ENCODE peak calls at places on chromosomes 16 and 17, in five cellular contexts. One of them, this sample, is unnamed.

GRCh38 chr17:7438050-7438614 is 1.2 kb upstream of the FGF11 start:
- DNase-seq in GM10248: peak; percentile 52
- DNase-seq in tibial nerve: peak; percentile 50
- DNase-seq in Peyer's patch: peak; percentile 68
- DNase-seq in fibroblast of lung: no peak
- DNase-seq in this sample: no peak

GRCh38 chr17:79338142-79338541 is 263.5 kb downstream of the ENGASE start:
- DNase-seq in GM10248: no peak
- DNase-seq in tibial nerve: no peak
- DNase-seq in Peyer's patch: no peak
- DNase-seq in fibroblast of lung: no peak
- DNase-seq in this sample: no peak

GRCh38 chr16:54938351-54939346 is 8.0 kb downstream of the IRX5 start:
- DNase-seq in GM10248: no peak
- DNase-seq in tibial nerve: no peak
- DNase-seq in Peyer's patch: no peak
- DNase-seq in fibroblast of lung: no peak
- DNase-seq in this sample: no peak

GRCh38 chr16:59543641-59544040 is 809.5 kb upstream of the GOT2 start:
- DNase-seq in GM10248: no peak
- DNase-seq in tibial nerve: no peak
- DNase-seq in Peyer's patch: no peak
- DNase-seq in fibroblast of lung: peak; percentile 11
- DNase-seq in this sample: no peak

GRCh38 chr16:81446318-81447275 is 2.0 kb downstream of the CMIP start:
- DNase-seq in GM10248: peak; percentile 37
- DNase-seq in tibial nerve: no peak
- DNase-seq in Peyer's patch: peak; percentile 71
- DNase-seq in fibroblast of lung: no peak
- DNase-seq in this sample: no peak

GRCh38 chr16:87076331-87076949 is 240.8 kb downstream of the C16orf95 start:
- DNase-seq in GM10248: no peak
- DNase-seq in tibial nerve: no peak
- DNase-seq in Peyer's patch: no peak
- DNase-seq in fibroblast of lung: no peak
- DNase-seq in this sample: peak; percentile 39

GRCh38 chr17:57266842-57267241 is 10.5 kb downstream of the MSI2 start:
- DNase-seq in GM10248: no peak
- DNase-seq in tibial nerve: no peak
- DNase-seq in Peyer's patch: no peak
- DNase-seq in fibroblast of lung: no peak
- DNase-seq in this sample: no peak

GRCh38 chr17:13337171-13337570 is 264.6 kb downstream of the HS3ST3A1 start:
- DNase-seq in GM10248: no peak
- DNase-seq in tibial nerve: no peak
- DNase-seq in Peyer's patch: no peak
- DNase-seq in fibroblast of lung: peak; percentile 22
- DNase-seq in this sample: no peak

GRCh38 chr17:55451758-55452468 is 30.3 kb upstream of the MMD start:
- DNase-seq in GM10248: no peak
- DNase-seq in tibial nerve: no peak
- DNase-seq in Peyer's patch: no peak
- DNase-seq in fibroblast of lung: peak; percentile 94
- DNase-seq in this sample: no peak

GRCh38 chr16:68059804-68060203 is 25.4 kb upstream of the NFATC3 start:
- DNase-seq in GM10248: no peak
- DNase-seq in tibial nerve: no peak
- DNase-seq in Peyer's patch: no peak
- DNase-seq in fibroblast of lung: no peak
- DNase-seq in this sample: no peak

GRCh38 chr16:26651884-26652283 is 414.8 kb upstream of the C16orf82 start:
- DNase-seq in GM10248: no peak
- DNase-seq in tibial nerve: no peak
- DNase-seq in Peyer's patch: no peak
- DNase-seq in fibroblast of lung: no peak
- DNase-seq in this sample: no peak

GRCh38 chr16:47043970-47044684 is 70.7 kb upstream of the DNAJA2 start:
- DNase-seq in GM10248: no peak
- DNase-seq in tibial nerve: no peak
- DNase-seq in Peyer's patch: no peak
- DNase-seq in fibroblast of lung: no peak
- DNase-seq in this sample: no peak

GRCh38 chr17:83012873-83013778 is 66.3 kb upstream of the METRNL start:
- DNase-seq in GM10248: no peak
- DNase-seq in tibial nerve: no peak
- DNase-seq in Peyer's patch: no peak
- DNase-seq in fibroblast of lung: peak; percentile 95
- DNase-seq in this sample: no peak

GRCh38 chr16:55330726-55331647 is 7.0 kb downstream of the IRX6 start:
- DNase-seq in GM10248: no peak
- DNase-seq in tibial nerve: no peak
- DNase-seq in Peyer's patch: peak; percentile 42
- DNase-seq in fibroblast of lung: no peak
- DNase-seq in this sample: no peak

GRCh38 chr17:73669771-73670170 is 25.5 kb upstream of the SDK2 start:
- DNase-seq in GM10248: no peak
- DNase-seq in tibial nerve: no peak
- DNase-seq in Peyer's patch: no peak
- DNase-seq in fibroblast of lung: no peak
- DNase-seq in this sample: no peak

GRCh38 chr17:29042679-29043538 is at the start of gene PIPOX:
- DNase-seq in GM10248: peak; percentile 39
- DNase-seq in tibial nerve: no peak
- DNase-seq in Peyer's patch: no peak
- DNase-seq in fibroblast of lung: peak; percentile 59
- DNase-seq in this sample: no peak

GRCh38 chr16:3934491-3935185 is 54.1 kb upstream of the CREBBP start:
- DNase-seq in GM10248: no peak
- DNase-seq in tibial nerve: no peak
- DNase-seq in Peyer's patch: no peak
- DNase-seq in fibroblast of lung: no peak
- DNase-seq in this sample: no peak

GRCh38 chr17:41894791-41895331 is 23.9 kb downstream of the ACLY start:
- DNase-seq in GM10248: no peak
- DNase-seq in tibial nerve: peak; percentile 51
- DNase-seq in Peyer's patch: no peak
- DNase-seq in fibroblast of lung: peak; percentile 87
- DNase-seq in this sample: no peak

GRCh38 chr16:11399261-11399831 is 54.1 kb downstream of the RMI2 start:
- DNase-seq in GM10248: no peak
- DNase-seq in tibial nerve: no peak
- DNase-seq in Peyer's patch: no peak
- DNase-seq in fibroblast of lung: no peak
- DNase-seq in this sample: no peak

GRCh38 chr17:66548158-66548557 is 245.7 kb downstream of the PRKCA start:
- DNase-seq in GM10248: no peak
- DNase-seq in tibial nerve: no peak
- DNase-seq in Peyer's patch: no peak
- DNase-seq in fibroblast of lung: peak; percentile 33
- DNase-seq in this sample: no peak

GRCh38 chr17:80499536-80499935 is 23.1 kb upstream of the NPTX1 start:
- DNase-seq in GM10248: no peak
- DNase-seq in tibial nerve: no peak
- DNase-seq in Peyer's patch: no peak
- DNase-seq in fibroblast of lung: no peak
- DNase-seq in this sample: no peak

GRCh38 chr16:27432600-27432957 is 30.6 kb downstream of the IL21R start:
- DNase-seq in GM10248: no peak
- DNase-seq in tibial nerve: no peak
- DNase-seq in Peyer's patch: no peak
- DNase-seq in fibroblast of lung: peak; percentile 37
- DNase-seq in this sample: peak; percentile 61

GRCh38 chr17:39576187-39576586 is 31.5 kb downstream of the NEUROD2 start:
- DNase-seq in GM10248: no peak
- DNase-seq in tibial nerve: no peak
- DNase-seq in Peyer's patch: no peak
- DNase-seq in fibroblast of lung: no peak
- DNase-seq in this sample: no peak

GRCh38 chr17:32486091-32486700 is 597 bp upstream of the CDK5R1 start:
- DNase-seq in GM10248: peak; percentile 91
- DNase-seq in tibial nerve: peak; percentile 40
- DNase-seq in Peyer's patch: peak; percentile 83
- DNase-seq in fibroblast of lung: peak; percentile 65
- DNase-seq in this sample: peak; percentile 86

GRCh38 chr17:48181653-48182052 is 74.1 kb downstream of the SNX11 start:
- DNase-seq in GM10248: no peak
- DNase-seq in tibial nerve: no peak
- DNase-seq in Peyer's patch: no peak
- DNase-seq in fibroblast of lung: peak; percentile 25
- DNase-seq in this sample: no peak

DNA sequence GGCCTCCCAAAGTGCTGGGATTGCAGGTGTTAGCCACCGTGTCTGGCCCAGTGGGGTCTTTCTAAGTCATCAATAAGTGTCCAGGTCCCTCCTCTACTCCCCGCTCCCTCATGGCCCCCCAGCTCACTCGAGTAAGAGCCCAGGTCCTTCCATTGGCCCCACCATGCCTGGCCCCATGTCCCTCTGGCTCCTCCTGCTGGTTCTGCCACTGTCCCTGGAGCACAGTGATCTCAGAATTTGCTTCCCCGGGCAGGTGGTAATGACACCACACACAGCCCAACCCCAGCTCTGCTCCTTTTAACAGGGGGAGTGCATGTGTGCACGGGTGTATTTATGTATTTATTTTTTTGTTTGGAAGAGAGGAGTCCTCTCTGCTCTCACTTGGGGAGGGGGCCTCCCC is 19.6 kb downstream of the MGAT5B start:
- DNase-seq in GM10248: no peak
- DNase-seq in tibial nerve: no peak
- DNase-seq in Peyer's patch: no peak
- DNase-seq in fibroblast of lung: no peak
- DNase-seq in this sample: no peak
- TF ChIP-seq CTCF in GM10248: no peak
- TF ChIP-seq CTCF in tibial nerve: no peak
- TF ChIP-seq CTCF in Peyer's patch: no peak
- TF ChIP-seq CTCF in fibroblast of lung: no peak
- TF ChIP-seq CTCF in this sample: no peak

GRCh38 chr17:11391134-11391533 is 150.1 kb downstream of the SHISA6 start:
- DNase-seq in GM10248: no peak
- DNase-seq in tibial nerve: no peak
- DNase-seq in Peyer's patch: no peak
- DNase-seq in fibroblast of lung: no peak
- DNase-seq in this sample: no peak
- TF ChIP-seq CTCF in GM10248: no peak
- TF ChIP-seq CTCF in tibial nerve: no peak
- TF ChIP-seq CTCF in Peyer's patch: no peak
- TF ChIP-seq CTCF in fibroblast of lung: no peak
- TF ChIP-seq CTCF in this sample: peak; percentile 37

DNA sequence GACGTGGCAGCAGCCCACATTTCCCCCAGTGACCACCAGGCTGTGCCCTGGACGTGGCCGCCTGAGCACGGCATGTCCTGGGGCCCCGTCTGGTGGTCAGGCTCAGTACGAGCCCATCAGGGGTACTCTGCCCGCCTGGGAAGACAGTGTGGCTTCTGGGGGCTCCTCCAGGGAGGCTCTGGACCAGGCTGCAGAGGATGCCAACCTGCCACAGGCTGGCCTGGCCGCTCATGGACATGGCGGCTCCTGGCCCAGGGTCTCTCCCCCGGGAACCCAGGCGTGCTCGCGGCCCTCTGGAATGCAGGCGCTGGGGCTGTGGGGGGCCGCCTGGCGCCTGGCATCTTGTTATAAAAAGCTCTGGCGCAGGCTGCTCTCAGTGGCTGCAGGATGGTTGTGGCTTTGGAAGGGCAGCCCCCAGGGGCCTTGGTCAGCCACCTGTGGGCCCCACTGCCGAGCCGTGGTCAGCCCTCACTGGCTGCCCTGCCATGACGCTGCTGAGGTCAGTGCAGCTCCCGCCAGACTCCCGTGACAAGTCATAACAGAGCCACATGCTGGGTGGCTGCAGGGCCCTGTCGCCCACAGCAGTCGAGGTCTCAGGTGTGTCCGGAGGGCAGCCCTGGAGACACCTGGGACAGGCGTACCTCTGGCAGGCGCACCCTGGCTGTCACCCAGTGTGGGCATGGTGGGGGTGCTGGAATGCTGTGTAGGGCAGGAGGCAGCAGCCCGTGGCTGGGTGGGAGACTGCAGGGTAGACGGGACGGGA is 15.0 kb downstream of the CENPX start:
- DNase-seq in GM10248: no peak
- DNase-seq in tibial nerve: no peak
- DNase-seq in Peyer's patch: no peak
- DNase-seq in fibroblast of lung: no peak
- DNase-seq in this sample: no peak
- TF ChIP-seq CTCF in GM10248: no peak
- TF ChIP-seq CTCF in tibial nerve: no peak
- TF ChIP-seq CTCF in Peyer's patch: no peak
- TF ChIP-seq CTCF in fibroblast of lung: no peak
- TF ChIP-seq CTCF in this sample: peak; percentile 36

GRCh38 chr17:81865733-81866439 is 5.3 kb downstream of the ARHGDIA start:
- DNase-seq in GM10248: no peak
- DNase-seq in tibial nerve: no peak
- DNase-seq in Peyer's patch: peak; percentile 98
- DNase-seq in fibroblast of lung: no peak
- DNase-seq in this sample: no peak

GRCh38 chr17:81865358-81865732 is 5.0 kb upstream of the P4HB start:
- DNase-seq in GM10248: no peak
- DNase-seq in tibial nerve: no peak
- DNase-seq in Peyer's patch: no peak
- DNase-seq in fibroblast of lung: no peak
- DNase-seq in this sample: no peak

GRCh38 chr17:81866440-81867122 is 4.6 kb downstream of the ARHGDIA start:
- DNase-seq in GM10248: no peak
- DNase-seq in tibial nerve: no peak
- DNase-seq in Peyer's patch: no peak
- DNase-seq in fibroblast of lung: peak; percentile 16
- DNase-seq in this sample: no peak

GRCh38 chr17:81863123-81863675 is 2.9 kb upstream of the P4HB start:
- DNase-seq in GM10248: no peak
- DNase-seq in tibial nerve: no peak
- DNase-seq in Peyer's patch: peak; percentile 65
- DNase-seq in fibroblast of lung: no peak
- DNase-seq in this sample: no peak

DNA sequence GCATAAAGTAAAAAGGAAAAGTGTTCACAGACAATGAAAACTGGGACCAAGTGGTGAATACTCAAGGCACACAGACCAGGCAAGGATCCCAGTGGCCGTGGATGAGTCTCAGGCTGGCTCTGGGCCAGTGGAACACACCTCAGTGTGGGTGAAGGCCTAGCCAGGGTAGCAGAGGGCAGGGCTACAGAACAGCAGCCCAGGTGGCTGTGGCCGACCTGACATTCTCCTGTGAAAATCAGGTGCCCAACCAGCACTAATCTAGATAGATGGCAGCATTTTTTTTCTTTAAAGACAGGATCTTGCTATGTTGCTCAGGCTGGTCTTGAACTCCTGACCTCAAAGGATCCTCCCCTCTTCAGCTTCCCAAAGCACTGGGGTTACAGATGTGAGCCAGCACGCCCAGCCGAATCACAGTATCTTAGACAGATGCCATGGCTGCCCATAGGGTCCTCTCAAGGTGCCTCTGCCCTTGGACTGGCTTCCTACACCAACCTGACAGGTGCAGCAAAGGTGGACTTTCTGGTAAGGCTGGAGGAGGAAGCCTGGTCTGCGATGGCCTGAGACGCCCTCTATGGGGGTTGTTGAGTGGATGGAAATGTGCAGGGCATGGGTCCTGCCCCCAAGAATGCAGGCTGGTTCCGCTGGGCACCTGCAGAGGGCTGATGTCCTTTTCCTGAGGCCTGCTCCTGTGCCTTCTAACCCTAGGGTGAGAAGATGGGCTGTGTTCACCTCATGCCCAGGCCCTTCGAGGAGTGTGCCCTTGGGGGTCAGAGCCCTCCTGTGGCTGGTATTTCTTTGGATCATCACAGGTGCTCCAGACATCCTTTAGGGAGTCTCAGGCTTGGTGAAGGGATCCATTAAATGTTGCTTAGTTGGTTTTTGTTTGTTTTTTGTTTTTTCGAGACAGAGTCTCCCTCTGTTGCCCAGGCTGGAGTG is 3.8 kb upstream of the P4HB start:
- DNase-seq in GM10248: no peak
- DNase-seq in tibial nerve: no peak
- DNase-seq in Peyer's patch: no peak
- DNase-seq in fibroblast of lung: no peak
- DNase-seq in this sample: no peak
- TF ChIP-seq CTCF in GM10248: no peak
- TF ChIP-seq CTCF in tibial nerve: no peak
- TF ChIP-seq CTCF in Peyer's patch: peak; percentile 6
- TF ChIP-seq CTCF in fibroblast of lung: no peak
- TF ChIP-seq CTCF in this sample: no peak